ENCODE peak calls at places on chromosome 9, in ten cellular contexts. Q is mucosa of descending colon, G is fibroblast of the conjunctiva, N is H1, K is HEK293T, M is HTR-8/SVneo, O is GM03348, V is HFF-Myc, R is colonic mucosa, E is KBM-7. T is an unnamed sample.

GRCh38 chr9:12426198-12426864 is 266.9 kb upstream of the TYRP1 start:
- DNase-seq in E (peak), K (peak), N (no peak), R (no peak), M (peak), Q (no peak), G (peak), O (peak), V (no peak), T (no peak)

GRCh38 chr9:77663754-77664153 is 15.6 kb upstream of the GNA14 start:
- DNase-seq in V (no peak), Q (peak), G (no peak), M (no peak), E (no peak), N (no peak), O (no peak), R (peak), K (no peak), T (no peak)

GRCh38 chr9:88230612-88231011 is 92.3 kb upstream of the SPATA31C2 start:
- DNase-seq in M (no peak), N (no peak), V (no peak), Q (no peak), K (no peak), R (no peak), G (no peak), E (no peak), O (no peak), T (no peak)

GRCh38 chr9:89457376-89457855 is 40.5 kb downstream of the SEMA4D start:
- DNase-seq in R (no peak), V (no peak), K (no peak), Q (no peak), G (no peak), E (no peak), O (no peak), N (no peak), M (no peak), T (no peak)

GRCh38 chr9:116674210-116674980 is 12.7 kb upstream of the TRIM32 start:
- DNase-seq in V (no peak), E (no peak), O (no peak), N (no peak), G (no peak), K (no peak), M (no peak), Q (no peak), R (no peak), T (no peak)

GRCh38 chr9:89657765-89658164 is 53.0 kb downstream of the GADD45G start:
- DNase-seq in V (no peak), R (no peak), K (no peak), Q (no peak), N (no peak), O (no peak), E (no peak), M (no peak), G (no peak), T (no peak)

GRCh38 chr9:72557549-72557948 is 36.1 kb downstream of the TMC1 start:
- DNase-seq in E (no peak), O (peak), M (peak), N (peak), G (peak), K (no peak), R (no peak), Q (no peak), V (peak), T (peak)

GRCh38 chr9:472676-473075 is 258.0 kb downstream of the DOCK8 start:
- DNase-seq in G (no peak), V (no peak), R (no peak), E (no peak), Q (no peak), K (no peak), M (no peak), N (no peak), O (no peak), T (no peak)

GRCh38 chr9:134127065-134127580 is 8.8 kb upstream of the WDR5 start:
- DNase-seq in E (no peak), M (no peak), V (no peak), R (no peak), K (no peak), N (no peak), Q (no peak), G (no peak), O (no peak), T (no peak)

GRCh38 chr9:84339951-84340350 is 607 bp downstream of the SLC28A3 start:
- DNase-seq in G (no peak), E (no peak), R (no peak), Q (no peak), K (no peak), N (no peak), M (no peak), O (no peak), V (no peak), T (no peak)

GRCh38 chr9:125966456-125966855 is 219.3 kb downstream of the PBX3 start:
- DNase-seq in O (no peak), Q (no peak), G (no peak), E (no peak), M (no peak), R (no peak), N (no peak), V (no peak), K (no peak), T (no peak)

GRCh38 chr9:89605181-89606048 is 603 bp downstream of the GADD45G start:
- DNase-seq in N (no peak), G (no peak), R (peak), E (peak), M (no peak), K (peak), Q (peak), O (no peak), V (no peak), T (no peak)

GRCh38 chr9:104232781-104233341 is 138.8 kb downstream of the SMC2 start:
- DNase-seq in G (no peak), M (peak), N (no peak), Q (no peak), K (no peak), R (no peak), V (no peak), E (no peak), O (peak), T (no peak)

GRCh38 chr9:113296796-113297558 is 6.2 kb downstream of the RNF183 start:
- DNase-seq in K (no peak), N (no peak), Q (no peak), G (no peak), V (no peak), O (no peak), R (no peak), E (no peak), M (no peak), T (no peak)

GRCh38 chr9:124602632-124603031 is 95.4 kb upstream of the NR5A1 start:
- DNase-seq in R (no peak), M (no peak), K (no peak), O (no peak), G (no peak), Q (no peak), N (no peak), V (no peak), E (no peak), T (no peak)

GRCh38 chr9:80552931-80553330 is 981.2 kb downstream of the TLE4 start:
- DNase-seq in R (no peak), G (peak), V (no peak), Q (peak), E (no peak), O (no peak), N (no peak), K (peak), M (no peak), T (no peak)

GRCh38 chr9:124869466-124869985 is 7.6 kb downstream of the ARPC5L start:
- DNase-seq in V (no peak), G (no peak), N (no peak), R (peak), O (peak), K (peak), E (no peak), Q (no peak), M (no peak), T (no peak)

GRCh38 chr9:33137781-33138264 is 29.3 kb downstream of the B4GALT1 start:
- DNase-seq in G (no peak), E (no peak), N (no peak), K (no peak), Q (no peak), M (no peak), R (no peak), O (no peak), V (no peak), T (no peak)

GRCh38 chr9:137048655-137049543 is 2.9 kb upstream of the NPDC1 start:
- DNase-seq in K (peak), O (no peak), G (no peak), E (no peak), R (no peak), M (no peak), Q (no peak), V (no peak), N (no peak), T (no peak)

GRCh38 chr9:128159073-128159783 is 837 bp upstream of the BBLN start:
- DNase-seq in G (no peak), N (no peak), R (peak), K (no peak), Q (peak), M (no peak), E (peak), O (no peak), V (no peak), T (peak)

GRCh38 chr9:83056180-83056579 is 6.8 kb downstream of the RASEF start:
- DNase-seq in E (no peak), K (no peak), V (no peak), G (no peak), Q (no peak), N (no peak), M (no peak), R (no peak), O (no peak), T (no peak)

GRCh38 chr9:116939161-116939560 is 252.1 kb downstream of the TRIM32 start:
- DNase-seq in G (no peak), V (no peak), O (no peak), N (no peak), E (no peak), M (no peak), Q (no peak), R (no peak), K (no peak), T (no peak)

GRCh38 chr9:129432671-129433154 is 188.2 kb downstream of the C9orf50 start:
- DNase-seq in O (no peak), E (no peak), Q (no peak), V (no peak), K (no peak), R (no peak), M (no peak), N (no peak), G (no peak), T (no peak)

GRCh38 chr9:849431-849830 is 7.9 kb downstream of the DMRT1 start:
- DNase-seq in R (no peak), M (no peak), V (no peak), O (no peak), K (no peak), E (no peak), Q (no peak), N (no peak), G (no peak), T (no peak)

GRCh38 chr9:21801683-21802417 is 586 bp upstream of the MTAP start:
- DNase-seq in V (peak), R (peak), M (peak), E (no peak), G (peak), O (peak), Q (peak), N (no peak), K (peak), T (peak)